ENCODE peak calls at places on chromosome 9, in seven cellular contexts. W is C1 segment of cervical spinal cord; K is left lobe of liver; C is activated CD8-positive, alpha-beta memory T cell treated with anti-CD3 and anti-CD28 coated beads for 24 hours; Y is mesothelial cell of epicardium; E is HEK293T; R is GM23248. Q is an unnamed sample.

GRCh38 chr9:126326228-126327015 is at the start of gene MVB12B:
- DNase-seq in Y (peak; percentile 34), K (peak; percentile 62), E (peak; percentile 73), R (peak; percentile 68), C (peak; percentile 79), W (no peak), Q (peak; percentile 46)

GRCh38 chr9:110531776-110532175 is 47.8 kb downstream of the SVEP1 start:
- DNase-seq in E (no peak), C (no peak), R (no peak), Y (no peak), K (no peak), W (no peak), Q (no peak)

GRCh38 chr9:113634597-113635515 is 171.3 kb downstream of the RGS3 start:
- DNase-seq in E (no peak), R (no peak), K (no peak), W (no peak), Y (no peak), C (no peak), Q (no peak)

GRCh38 chr9:135123735-135124134 is 36.3 kb downstream of the OLFM1 start:
- DNase-seq in C (no peak), E (no peak), K (no peak), Y (no peak), W (peak; percentile 13), R (no peak), Q (no peak)

GRCh38 chr9:11319477-11320060 is 706.8 kb upstream of the PTPRD start:
- DNase-seq in K (no peak), W (no peak), R (peak; percentile 0), Y (no peak), E (peak; percentile 3), C (no peak), Q (no peak)

GRCh38 chr9:129384138-129384886 is 206.3 kb upstream of the IER5L start:
- DNase-seq in R (no peak), E (no peak), Y (no peak), W (no peak), C (no peak), K (no peak), Q (no peak)

GRCh38 chr9:26723486-26723885 is 169.1 kb downstream of the CAAP1 start:
- DNase-seq in C (no peak), K (no peak), E (peak; percentile 81), W (no peak), Y (no peak), R (peak; percentile 44), Q (peak; percentile 95)

GRCh38 chr9:97501972-97502221 is 431 bp downstream of the TMOD1 start:
- DNase-seq in K (peak; percentile 51), W (no peak), R (no peak), Y (no peak), E (no peak), C (no peak), Q (no peak)

GRCh38 chr9:25472085-25472607 is 206.1 kb downstream of the TUSC1 start:
- DNase-seq in Y (no peak), K (no peak), E (no peak), R (no peak), W (no peak), C (no peak), Q (no peak)

GRCh38 chr9:114004221-114004716 is 73.8 kb downstream of the AMBP start:
- DNase-seq in W (peak; percentile 55), K (peak; percentile 47), E (no peak), R (no peak), Y (no peak), C (peak; percentile 33), Q (peak; percentile 17)

GRCh38 chr9:16985559-16986348 is 115.3 kb upstream of the BNC2 start:
- DNase-seq in R (peak; percentile 90), W (peak; percentile 16), K (no peak), E (no peak), C (no peak), Y (no peak), Q (no peak)

GRCh38 chr9:99931155-99931840 is 24.8 kb downstream of the STX17 start:
- DNase-seq in R (peak; percentile 32), Y (no peak), C (no peak), K (no peak), W (no peak), E (no peak), Q (no peak)

GRCh38 chr9:88915916-88916315 is 75.4 kb upstream of the S1PR3 start:
- DNase-seq in E (no peak), K (no peak), W (no peak), C (no peak), Y (no peak), R (no peak), Q (no peak)

GRCh38 chr9:113522419-113522818 is 58.9 kb downstream of the RGS3 start:
- DNase-seq in Y (no peak), E (no peak), C (no peak), K (no peak), R (no peak), W (no peak), Q (no peak)

GRCh38 chr9:99807276-99807852 is 14.3 kb upstream of the NR4A3 start:
- DNase-seq in Y (peak; percentile 23), R (peak; percentile 72), W (no peak), K (peak; percentile 53), E (peak; percentile 62), C (peak; percentile 77), Q (no peak)

GRCh38 chr9:108983885-108984284 is 29.4 kb downstream of the CTNNAL1 start:
- DNase-seq in Y (no peak), W (no peak), C (no peak), K (no peak), E (no peak), R (no peak), Q (no peak)

GRCh38 chr9:104374711-104375110 is 129.4 kb upstream of the OR13F1 start:
- DNase-seq in E (no peak), R (no peak), C (no peak), W (no peak), K (no peak), Y (no peak), Q (no peak)

GRCh38 chr9:95150903-95151302 is 166.6 kb downstream of the FANCC start:
- DNase-seq in W (no peak), E (no peak), K (no peak), C (no peak), Y (no peak), R (no peak), Q (no peak)

GRCh38 chr9:121783523-121784507 is 132.4 kb downstream of the DAB2IP start:
- DNase-seq in K (no peak), R (no peak), Y (peak; percentile 14), W (no peak), E (no peak), C (no peak), Q (peak; percentile 46)

GRCh38 chr9:114677418-114677817 is 4.6 kb downstream of the TEX48 start:
- DNase-seq in E (no peak), Y (peak; percentile 62), C (no peak), K (no peak), R (peak; percentile 99), W (no peak), Q (no peak)

GRCh38 chr9:96232539-96233241 is 69.3 kb downstream of the HSD17B3 start:
- DNase-seq in K (peak; percentile 71), E (peak; percentile 67), W (no peak), R (peak; percentile 66), C (no peak), Y (no peak), Q (peak; percentile 62)

GRCh38 chr9:130499804-130500263 is 55.1 kb downstream of the ASS1 start:
- DNase-seq in K (peak; percentile 88), Y (no peak), C (no peak), R (no peak), E (no peak), W (no peak), Q (no peak)

GRCh38 chr9:97958812-97959511 is 21.0 kb upstream of the HEMGN start:
- DNase-seq in C (no peak), Y (no peak), W (peak; percentile 28), R (peak; percentile 80), K (no peak), E (no peak), Q (no peak)

GRCh38 chr9:88174324-88174723 is 36.0 kb upstream of the SPATA31C2 start:
- DNase-seq in R (peak; percentile 20), W (no peak), K (no peak), E (no peak), Y (no peak), C (no peak), Q (no peak)

GRCh38 chr9:127449332-127449966 is 1.8 kb downstream of the RPL12 start:
- DNase-seq in R (peak; percentile 19), C (peak; percentile 72), Y (no peak), K (no peak), E (no peak), W (no peak), Q (no peak)

GRCh38 chr9:125829743-125830142 is 82.6 kb downstream of the PBX3 start:
- DNase-seq in W (peak; percentile 6), Y (no peak), C (peak; percentile 65), R (peak; percentile 55), E (no peak), K (no peak), Q (no peak)

GRCh38 chr9:69056416-69056815 is 20.9 kb downstream of the FXN start:
- DNase-seq in W (no peak), K (no peak), R (no peak), C (no peak), Y (no peak), E (no peak), Q (no peak)

Q was measured in H9.